ENCODE peak calls at places on chromosomes 5 and 9, in seven cellular contexts. One of them, this sample, is unnamed.

GRCh38 chr5:2892601-2893000 is 141.1 kb upstream of the IRX2 start:
- DNase-seq in keratinocyte: no peak
- DNase-seq in NB4: no peak
- DNase-seq in GM12878: no peak
- DNase-seq in IMR-90: no peak
- DNase-seq in HepG2: no peak
- DNase-seq in effector memory CD4-positive, alpha-beta T cell: no peak
- DNase-seq in this sample: no peak

GRCh38 chr5:147887925-147888324 is 9.4 kb downstream of the SCGB3A2 start:
- DNase-seq in keratinocyte: no peak
- DNase-seq in NB4: no peak
- DNase-seq in GM12878: no peak
- DNase-seq in IMR-90: peak
- DNase-seq in HepG2: no peak
- DNase-seq in effector memory CD4-positive, alpha-beta T cell: no peak
- DNase-seq in this sample: no peak

GRCh38 chr5:119453045-119453383 is 717 bp downstream of the HSD17B4 start:
- DNase-seq in keratinocyte: no peak
- DNase-seq in NB4: peak
- DNase-seq in GM12878: no peak
- DNase-seq in IMR-90: peak
- DNase-seq in HepG2: no peak
- DNase-seq in effector memory CD4-positive, alpha-beta T cell: no peak
- DNase-seq in this sample: peak

GRCh38 chr9:113616716-113617496 is 153.4 kb downstream of the RGS3 start:
- DNase-seq in keratinocyte: no peak
- DNase-seq in NB4: no peak
- DNase-seq in GM12878: no peak
- DNase-seq in IMR-90: no peak
- DNase-seq in HepG2: no peak
- DNase-seq in effector memory CD4-positive, alpha-beta T cell: no peak
- DNase-seq in this sample: no peak

GRCh38 chr5:40605295-40605958 is 74.3 kb upstream of the PTGER4 start:
- DNase-seq in keratinocyte: no peak
- DNase-seq in NB4: peak
- DNase-seq in GM12878: no peak
- DNase-seq in IMR-90: peak
- DNase-seq in HepG2: no peak
- DNase-seq in effector memory CD4-positive, alpha-beta T cell: no peak
- DNase-seq in this sample: no peak

GRCh38 chr9:87515588-87516221 is 18.0 kb downstream of the DAPK1 start:
- DNase-seq in keratinocyte: no peak
- DNase-seq in NB4: no peak
- DNase-seq in GM12878: no peak
- DNase-seq in IMR-90: no peak
- DNase-seq in HepG2: no peak
- DNase-seq in effector memory CD4-positive, alpha-beta T cell: no peak
- DNase-seq in this sample: no peak

GRCh38 chr9:134624119-134624826 is 17.3 kb upstream of the COL5A1 start:
- DNase-seq in keratinocyte: no peak
- DNase-seq in NB4: no peak
- DNase-seq in GM12878: no peak
- DNase-seq in IMR-90: no peak
- DNase-seq in HepG2: no peak
- DNase-seq in effector memory CD4-positive, alpha-beta T cell: no peak
- DNase-seq in this sample: no peak

GRCh38 chr5:62000646-62001045 is 305.4 kb upstream of the KIF2A start:
- DNase-seq in keratinocyte: no peak
- DNase-seq in NB4: no peak
- DNase-seq in GM12878: no peak
- DNase-seq in IMR-90: no peak
- DNase-seq in HepG2: no peak
- DNase-seq in effector memory CD4-positive, alpha-beta T cell: no peak
- DNase-seq in this sample: peak

GRCh38 chr9:126033318-126033717 is 286.1 kb downstream of the PBX3 start:
- DNase-seq in keratinocyte: no peak
- DNase-seq in NB4: no peak
- DNase-seq in GM12878: no peak
- DNase-seq in IMR-90: no peak
- DNase-seq in HepG2: no peak
- DNase-seq in effector memory CD4-positive, alpha-beta T cell: no peak
- DNase-seq in this sample: no peak

GRCh38 chr9:18605763-18606162 is 131.8 kb downstream of the ADAMTSL1 start:
- DNase-seq in keratinocyte: no peak
- DNase-seq in NB4: no peak
- DNase-seq in GM12878: no peak
- DNase-seq in IMR-90: peak
- DNase-seq in HepG2: no peak
- DNase-seq in effector memory CD4-positive, alpha-beta T cell: no peak
- DNase-seq in this sample: no peak

DNA sequence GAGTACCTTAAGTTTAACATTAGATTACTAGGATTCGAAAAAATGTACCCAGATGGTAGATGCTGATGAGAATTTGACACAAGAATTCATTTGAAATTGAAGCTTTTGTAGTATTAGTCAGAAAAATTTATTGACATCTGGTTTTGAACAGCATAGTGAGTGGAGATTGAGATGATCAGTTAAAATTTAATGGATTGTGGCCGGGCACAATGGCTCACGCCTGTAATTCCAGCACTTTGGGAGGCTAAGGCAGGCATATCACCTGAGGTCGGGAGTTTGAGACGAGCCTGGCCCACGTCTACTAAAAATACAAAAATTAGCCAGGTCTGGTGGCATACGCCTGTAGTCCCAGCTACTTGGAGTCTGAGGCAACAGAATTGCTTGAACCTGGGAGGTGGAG is 20.9 kb downstream of the NDFIP1 start:
- DNase-seq in keratinocyte: no peak
- DNase-seq in NB4: no peak
- DNase-seq in GM12878: no peak
- DNase-seq in IMR-90: no peak
- DNase-seq in HepG2: no peak
- DNase-seq in effector memory CD4-positive, alpha-beta T cell: no peak
- DNase-seq in this sample: no peak
- H3K4me3 ChIP-seq in keratinocyte: no peak
- H3K4me3 ChIP-seq in NB4: no peak
- H3K4me3 ChIP-seq in GM12878: no peak
- H3K4me3 ChIP-seq in IMR-90: no peak
- H3K4me3 ChIP-seq in HepG2: no peak
- H3K4me3 ChIP-seq in effector memory CD4-positive, alpha-beta T cell: no peak
- H3K4me3 ChIP-seq in this sample: no peak

GRCh38 chr9:91425270-91425669 is 1.6 kb upstream of the NFIL3 start:
- DNase-seq in keratinocyte: no peak
- DNase-seq in NB4: no peak
- DNase-seq in GM12878: no peak
- DNase-seq in IMR-90: no peak
- DNase-seq in HepG2: no peak
- DNase-seq in effector memory CD4-positive, alpha-beta T cell: no peak
- DNase-seq in this sample: no peak
- H3K4me3 ChIP-seq in keratinocyte: no peak
- H3K4me3 ChIP-seq in NB4: no peak
- H3K4me3 ChIP-seq in GM12878: no peak
- H3K4me3 ChIP-seq in IMR-90: no peak
- H3K4me3 ChIP-seq in HepG2: peak
- H3K4me3 ChIP-seq in effector memory CD4-positive, alpha-beta T cell: peak
- H3K4me3 ChIP-seq in this sample: no peak

DNA sequence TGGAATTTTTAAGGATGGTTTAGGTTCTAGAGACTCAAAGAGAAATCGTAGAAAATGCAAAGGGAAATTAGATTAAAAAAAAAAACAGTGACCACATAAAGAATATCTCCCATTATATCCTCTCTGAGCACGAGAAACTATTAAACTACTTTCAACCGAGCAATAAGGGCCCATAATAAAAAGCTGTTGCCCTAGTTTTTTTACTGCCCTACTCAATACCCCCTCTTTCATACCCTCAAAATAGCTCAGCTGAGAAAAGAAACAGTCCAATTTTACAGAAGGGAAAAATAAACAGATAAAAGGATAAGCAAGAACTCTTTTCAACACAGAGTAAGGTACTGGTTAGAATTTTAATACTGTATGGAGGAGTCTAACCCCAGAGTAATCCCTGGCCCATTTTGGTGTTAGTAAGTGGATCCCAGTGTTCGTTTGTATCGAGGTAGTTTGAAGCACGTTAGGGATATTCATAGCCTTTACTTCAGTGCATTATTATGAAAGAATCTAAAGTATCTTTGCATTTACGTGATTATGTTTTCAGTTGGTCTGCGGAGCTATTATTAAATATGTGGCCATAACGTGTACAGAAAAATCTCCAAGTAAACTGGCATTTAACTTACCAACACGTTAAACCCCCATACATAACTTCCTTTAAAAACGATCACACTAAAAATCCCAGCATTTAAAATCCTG is 980 bp upstream of the RHOBTB3 start:
- DNase-seq in keratinocyte: no peak
- DNase-seq in NB4: peak
- DNase-seq in GM12878: no peak
- DNase-seq in IMR-90: peak
- DNase-seq in HepG2: no peak
- DNase-seq in effector memory CD4-positive, alpha-beta T cell: no peak
- DNase-seq in this sample: no peak
- H3K4me3 ChIP-seq in keratinocyte: no peak
- H3K4me3 ChIP-seq in NB4: peak
- H3K4me3 ChIP-seq in GM12878: peak
- H3K4me3 ChIP-seq in IMR-90: peak
- H3K4me3 ChIP-seq in HepG2: peak
- H3K4me3 ChIP-seq in effector memory CD4-positive, alpha-beta T cell: peak
- H3K4me3 ChIP-seq in this sample: peak

DNA sequence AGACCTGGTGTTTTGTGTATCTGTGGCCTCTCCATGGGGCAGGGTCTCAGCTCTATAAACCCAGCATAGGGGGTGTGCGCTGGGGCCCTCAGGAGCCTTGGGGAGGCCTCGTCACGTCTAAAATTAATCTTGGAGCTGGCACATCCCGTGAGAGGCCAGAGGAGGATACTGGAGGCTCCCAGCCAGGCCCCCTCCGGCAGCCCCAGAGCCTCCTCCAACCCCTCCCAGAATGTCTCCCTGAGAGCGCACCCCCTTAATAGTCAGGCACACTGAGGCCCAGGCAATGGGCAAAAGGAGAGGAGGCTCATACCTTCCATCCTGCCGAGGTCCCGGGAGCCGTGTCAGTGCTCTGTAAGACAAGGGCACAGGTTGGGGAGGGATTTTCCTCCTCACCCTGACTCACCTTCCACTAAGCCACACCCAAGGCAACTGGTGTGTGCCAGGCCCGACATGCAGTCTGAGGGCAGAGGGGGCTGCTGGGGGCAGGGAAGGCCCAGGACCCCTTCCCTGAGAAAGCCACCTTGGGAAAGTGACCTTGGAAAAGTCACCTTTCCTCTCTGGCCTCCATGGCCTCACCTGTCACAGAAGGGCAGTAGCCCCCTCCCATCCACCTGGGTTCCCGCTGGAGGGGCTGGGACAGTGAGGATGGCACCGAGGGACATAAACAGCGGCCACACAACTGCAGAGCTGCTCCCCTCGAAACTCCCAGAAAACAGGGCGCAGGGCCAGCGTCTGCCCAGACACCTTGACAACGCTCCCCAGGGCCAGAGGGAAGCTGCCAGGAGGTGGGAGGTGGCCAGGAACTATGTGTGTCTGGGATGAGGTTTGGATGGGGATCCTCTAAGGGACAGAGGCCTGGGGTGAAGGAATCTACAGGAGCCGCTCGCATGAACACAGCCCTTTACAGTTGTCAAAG is 2.9 kb downstream of the AK1 start:
- DNase-seq in keratinocyte: peak
- DNase-seq in NB4: no peak
- DNase-seq in GM12878: no peak
- DNase-seq in IMR-90: no peak
- DNase-seq in HepG2: no peak
- DNase-seq in effector memory CD4-positive, alpha-beta T cell: no peak
- DNase-seq in this sample: no peak
- H3K4me3 ChIP-seq in keratinocyte: no peak
- H3K4me3 ChIP-seq in NB4: no peak
- H3K4me3 ChIP-seq in GM12878: no peak
- H3K4me3 ChIP-seq in IMR-90: no peak
- H3K4me3 ChIP-seq in HepG2: no peak
- H3K4me3 ChIP-seq in effector memory CD4-positive, alpha-beta T cell: no peak
- H3K4me3 ChIP-seq in this sample: no peak

DNA sequence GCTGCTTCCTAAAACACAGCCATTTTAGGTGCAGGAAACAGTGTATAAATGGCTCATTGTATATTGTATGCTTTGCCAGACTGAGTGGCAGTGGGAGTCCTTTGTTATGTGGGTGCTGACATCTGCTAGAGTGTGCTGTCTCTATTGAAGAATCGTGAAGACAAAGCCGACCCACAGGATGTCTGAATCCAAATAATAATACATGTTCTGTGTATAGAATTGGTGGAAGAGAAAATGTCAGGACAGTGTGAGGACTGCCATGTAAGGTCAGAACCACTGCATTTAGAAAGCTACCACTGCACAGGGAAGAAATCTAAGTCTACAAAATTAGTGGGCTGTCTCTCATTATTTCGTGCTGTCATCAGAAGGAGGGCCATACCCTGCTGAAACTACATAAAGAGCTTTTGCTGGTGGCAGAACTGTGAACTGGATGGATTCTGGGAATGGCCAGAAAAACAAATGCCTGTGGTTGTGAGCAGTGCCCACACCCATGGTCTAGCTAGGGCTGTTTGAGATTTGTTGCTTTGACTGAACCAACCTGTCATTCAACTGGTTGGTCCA is 2.5 kb downstream of the IL7R start:
- DNase-seq in keratinocyte: no peak
- DNase-seq in NB4: no peak
- DNase-seq in GM12878: no peak
- DNase-seq in IMR-90: peak
- DNase-seq in HepG2: no peak
- DNase-seq in effector memory CD4-positive, alpha-beta T cell: no peak
- DNase-seq in this sample: no peak
- H3K4me3 ChIP-seq in keratinocyte: no peak
- H3K4me3 ChIP-seq in NB4: no peak
- H3K4me3 ChIP-seq in GM12878: no peak
- H3K4me3 ChIP-seq in IMR-90: peak
- H3K4me3 ChIP-seq in HepG2: no peak
- H3K4me3 ChIP-seq in effector memory CD4-positive, alpha-beta T cell: peak
- H3K4me3 ChIP-seq in this sample: no peak

This sample was measured in SK-N-SH.